ENCODE peak calls at places on chromosomes 12 and 14, in six cellular contexts. One of them, this sample, is unnamed.

GRCh38 chr14:50977863-50978520 is 33.7 kb upstream of the PYGL start:
- DNase-seq in A549: no peak
- DNase-seq in upper lobe of left lung: no peak
- DNase-seq in H1: no peak
- DNase-seq in ovary: no peak
- DNase-seq in K562: no peak
- DNase-seq in this sample: no peak

GRCh38 chr14:54177861-54178591 is 218.8 kb upstream of the CDKN3 start:
- DNase-seq in A549: no peak
- DNase-seq in upper lobe of left lung: no peak
- DNase-seq in H1: no peak
- DNase-seq in ovary: no peak
- DNase-seq in K562: no peak
- DNase-seq in this sample: no peak

GRCh38 chr14:95431199-95432145 is 85.0 kb downstream of the SYNE3 start:
- DNase-seq in A549: peak
- DNase-seq in upper lobe of left lung: no peak
- DNase-seq in H1: peak
- DNase-seq in ovary: no peak
- DNase-seq in K562: peak
- DNase-seq in this sample: no peak

GRCh38 chr12:112875608-112876007 is 31.2 kb upstream of the OAS1 start:
- DNase-seq in A549: no peak
- DNase-seq in upper lobe of left lung: no peak
- DNase-seq in H1: no peak
- DNase-seq in ovary: no peak
- DNase-seq in K562: no peak
- DNase-seq in this sample: no peak

GRCh38 chr12:67541625-67541991 is 106.9 kb upstream of the DYRK2 start:
- DNase-seq in A549: no peak
- DNase-seq in upper lobe of left lung: no peak
- DNase-seq in H1: no peak
- DNase-seq in ovary: no peak
- DNase-seq in K562: no peak
- DNase-seq in this sample: peak

GRCh38 chr14:105097797-105098127 is 32.5 kb upstream of the GPR132 start:
- DNase-seq in A549: no peak
- DNase-seq in upper lobe of left lung: no peak
- DNase-seq in H1: no peak
- DNase-seq in ovary: no peak
- DNase-seq in K562: no peak
- DNase-seq in this sample: no peak

GRCh38 chr12:75933136-75933535 is 98.4 kb downstream of the PHLDA1 start:
- DNase-seq in A549: peak
- DNase-seq in upper lobe of left lung: no peak
- DNase-seq in H1: no peak
- DNase-seq in ovary: no peak
- DNase-seq in K562: no peak
- DNase-seq in this sample: no peak

GRCh38 chr12:62903151-62903550 is 31.8 kb downstream of the PPM1H start:
- DNase-seq in A549: no peak
- DNase-seq in upper lobe of left lung: no peak
- DNase-seq in H1: no peak
- DNase-seq in ovary: no peak
- DNase-seq in K562: no peak
- DNase-seq in this sample: no peak

GRCh38 chr14:106845286-106846087 is 1319.1 kb downstream of the TMEM121 start:
- DNase-seq in A549: peak
- DNase-seq in upper lobe of left lung: no peak
- DNase-seq in H1: no peak
- DNase-seq in ovary: peak
- DNase-seq in K562: no peak
- DNase-seq in this sample: peak

GRCh38 chr14:55458800-55459577 is 18.6 kb upstream of the TBPL2 start:
- DNase-seq in A549: no peak
- DNase-seq in upper lobe of left lung: no peak
- DNase-seq in H1: no peak
- DNase-seq in ovary: no peak
- DNase-seq in K562: no peak
- DNase-seq in this sample: no peak

GRCh38 chr14:54724123-54724522 is 157.2 kb downstream of the SAMD4A start:
- DNase-seq in A549: no peak
- DNase-seq in upper lobe of left lung: no peak
- DNase-seq in H1: no peak
- DNase-seq in ovary: no peak
- DNase-seq in K562: no peak
- DNase-seq in this sample: no peak

GRCh38 chr12:13204428-13204827 is 7.9 kb downstream of the EMP1 start:
- DNase-seq in A549: no peak
- DNase-seq in upper lobe of left lung: no peak
- DNase-seq in H1: no peak
- DNase-seq in ovary: no peak
- DNase-seq in K562: no peak
- DNase-seq in this sample: no peak

GRCh38 chr14:52455291-52456088 is 96.8 kb downstream of the TXNDC16 start:
- DNase-seq in A549: no peak
- DNase-seq in upper lobe of left lung: no peak
- DNase-seq in H1: no peak
- DNase-seq in ovary: no peak
- DNase-seq in K562: no peak
- DNase-seq in this sample: no peak

GRCh38 chr12:1936406-1937320 is 18.2 kb upstream of the CACNA2D4 start:
- DNase-seq in A549: peak
- DNase-seq in upper lobe of left lung: peak
- DNase-seq in H1: peak
- DNase-seq in ovary: peak
- DNase-seq in K562: no peak
- DNase-seq in this sample: peak

GRCh38 chr12:51341259-51342007 is 5.0 kb downstream of the CELA1 start:
- DNase-seq in A549: peak
- DNase-seq in upper lobe of left lung: no peak
- DNase-seq in H1: peak
- DNase-seq in ovary: peak
- DNase-seq in K562: peak
- DNase-seq in this sample: peak

GRCh38 chr12:25372002-25372401 is 121.3 kb upstream of the KRAS start:
- DNase-seq in A549: no peak
- DNase-seq in upper lobe of left lung: no peak
- DNase-seq in H1: no peak
- DNase-seq in ovary: no peak
- DNase-seq in K562: no peak
- DNase-seq in this sample: no peak

GRCh38 chr12:114655934-114656697 is 27.9 kb downstream of the TBX3 start:
- DNase-seq in A549: peak
- DNase-seq in upper lobe of left lung: no peak
- DNase-seq in H1: no peak
- DNase-seq in ovary: peak
- DNase-seq in K562: peak
- DNase-seq in this sample: no peak

GRCh38 chr12:57806677-57807076 is 11.9 kb downstream of the AVIL start:
- DNase-seq in A549: no peak
- DNase-seq in upper lobe of left lung: no peak
- DNase-seq in H1: no peak
- DNase-seq in ovary: no peak
- DNase-seq in K562: no peak
- DNase-seq in this sample: no peak

GRCh38 chr14:23138173-23138535 is 19.1 kb upstream of the CEBPE start:
- DNase-seq in A549: no peak
- DNase-seq in upper lobe of left lung: no peak
- DNase-seq in H1: no peak
- DNase-seq in ovary: no peak
- DNase-seq in K562: no peak
- DNase-seq in this sample: no peak

GRCh38 chr12:51888316-51889215 is 663 bp downstream of the ANKRD33 start:
- DNase-seq in A549: no peak
- DNase-seq in upper lobe of left lung: peak
- DNase-seq in H1: no peak
- DNase-seq in ovary: no peak
- DNase-seq in K562: no peak
- DNase-seq in this sample: no peak

GRCh38 chr12:31915442-31915841 is 43.8 kb upstream of the RESF1 start:
- DNase-seq in A549: no peak
- DNase-seq in upper lobe of left lung: no peak
- DNase-seq in H1: no peak
- DNase-seq in ovary: no peak
- DNase-seq in K562: no peak
- DNase-seq in this sample: no peak

GRCh38 chr12:111937429-111937828 is 75.5 kb downstream of the TMEM116 start:
- DNase-seq in A549: no peak
- DNase-seq in upper lobe of left lung: no peak
- DNase-seq in H1: no peak
- DNase-seq in ovary: no peak
- DNase-seq in K562: no peak
- DNase-seq in this sample: no peak

GRCh38 chr14:94310248-94310647 is 12.9 kb downstream of the SERPINA6 start:
- DNase-seq in A549: no peak
- DNase-seq in upper lobe of left lung: peak
- DNase-seq in H1: no peak
- DNase-seq in ovary: no peak
- DNase-seq in K562: no peak
- DNase-seq in this sample: no peak

GRCh38 chr14:52327374-52328226 is 13.5 kb downstream of the PTGER2 start:
- DNase-seq in A549: no peak
- DNase-seq in upper lobe of left lung: no peak
- DNase-seq in H1: no peak
- DNase-seq in ovary: no peak
- DNase-seq in K562: no peak
- DNase-seq in this sample: no peak

GRCh38 chr14:65686761-65687160 is 274.2 kb downstream of the FUT8 start:
- DNase-seq in A549: no peak
- DNase-seq in upper lobe of left lung: no peak
- DNase-seq in H1: no peak
- DNase-seq in ovary: no peak
- DNase-seq in K562: no peak
- DNase-seq in this sample: no peak

DNA sequence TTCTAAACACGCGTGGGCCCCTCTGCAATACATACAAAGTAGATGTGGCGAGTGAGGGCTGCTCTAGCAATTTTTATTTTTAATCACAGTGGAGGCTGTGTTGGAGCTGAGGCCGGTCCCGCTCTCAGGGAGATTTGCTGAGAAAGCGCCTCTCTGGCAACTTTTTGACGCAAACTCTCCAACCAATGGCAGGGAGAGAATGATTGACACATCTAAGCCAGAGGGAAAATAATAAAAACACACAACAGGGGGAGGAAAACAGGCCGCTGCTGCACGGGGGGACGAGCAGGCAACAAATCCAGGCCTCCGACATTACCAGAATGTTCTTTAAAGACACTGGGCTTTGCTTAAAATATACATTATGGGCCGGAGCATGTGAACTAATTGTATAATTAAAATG is at the start of gene OTX2:
- DNase-seq in A549: no peak
- DNase-seq in upper lobe of left lung: no peak
- DNase-seq in H1: no peak
- DNase-seq in ovary: no peak
- DNase-seq in K562: no peak
- DNase-seq in this sample: no peak
- H3K27ac ChIP-seq in A549: no peak
- H3K27ac ChIP-seq in upper lobe of left lung: no peak
- H3K27ac ChIP-seq in H1: no peak
- H3K27ac ChIP-seq in ovary: no peak
- H3K27ac ChIP-seq in K562: no peak
- H3K27ac ChIP-seq in this sample: no peak

DNA sequence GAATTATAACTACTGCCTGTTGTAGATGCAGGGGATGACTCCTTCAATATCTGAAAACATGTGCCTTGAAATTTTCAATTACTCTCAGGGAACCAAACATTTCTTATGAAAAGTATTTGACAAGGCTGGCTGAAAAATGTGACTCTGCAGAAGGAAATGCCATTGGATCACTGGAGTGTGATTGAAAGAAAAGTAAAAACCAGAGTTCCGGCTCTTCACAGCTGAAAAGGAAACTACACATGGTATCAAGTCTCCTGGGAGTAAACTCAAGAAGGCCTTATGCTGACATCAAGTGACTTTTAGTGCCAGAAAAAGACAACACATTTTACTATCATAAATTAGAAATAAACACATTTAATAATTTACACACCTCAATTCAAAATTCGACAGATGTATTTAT is 693.0 kb downstream of the LRFN5 start:
- DNase-seq in A549: no peak
- DNase-seq in upper lobe of left lung: no peak
- DNase-seq in H1: no peak
- DNase-seq in ovary: no peak
- DNase-seq in K562: no peak
- DNase-seq in this sample: no peak
- TF ChIP-seq EP300 in A549: no peak
- TF ChIP-seq EP300 in upper lobe of left lung: no peak
- TF ChIP-seq EP300 in H1: no peak
- TF ChIP-seq EP300 in ovary: no peak
- TF ChIP-seq EP300 in K562: no peak
- TF ChIP-seq EP300 in this sample: no peak

DNA sequence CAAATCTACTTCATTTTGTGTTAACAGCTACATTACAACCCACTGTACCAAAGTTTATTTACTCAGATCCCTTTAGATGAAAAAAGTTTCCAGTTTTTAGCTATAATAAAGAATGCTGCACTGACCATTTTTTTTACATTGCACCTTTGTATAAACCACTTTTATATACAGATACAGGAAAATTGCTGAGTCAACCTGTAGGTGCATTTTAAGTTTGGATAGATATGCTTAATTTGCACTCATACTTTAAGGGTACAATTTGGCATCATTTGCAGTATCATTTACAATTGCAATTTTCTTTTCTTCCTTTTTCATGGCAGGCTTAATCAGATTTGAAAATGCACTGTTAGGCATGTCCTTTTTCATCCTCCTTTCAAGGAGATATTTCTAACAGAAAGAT is 257.8 kb upstream of the LMO3 start:
- DNase-seq in A549: no peak
- DNase-seq in upper lobe of left lung: no peak
- DNase-seq in H1: no peak
- DNase-seq in ovary: no peak
- DNase-seq in K562: no peak
- DNase-seq in this sample: no peak
- H3K27ac ChIP-seq in A549: no peak
- H3K27ac ChIP-seq in upper lobe of left lung: no peak
- H3K27ac ChIP-seq in H1: no peak
- H3K27ac ChIP-seq in ovary: no peak
- H3K27ac ChIP-seq in K562: no peak
- H3K27ac ChIP-seq in this sample: no peak

DNA sequence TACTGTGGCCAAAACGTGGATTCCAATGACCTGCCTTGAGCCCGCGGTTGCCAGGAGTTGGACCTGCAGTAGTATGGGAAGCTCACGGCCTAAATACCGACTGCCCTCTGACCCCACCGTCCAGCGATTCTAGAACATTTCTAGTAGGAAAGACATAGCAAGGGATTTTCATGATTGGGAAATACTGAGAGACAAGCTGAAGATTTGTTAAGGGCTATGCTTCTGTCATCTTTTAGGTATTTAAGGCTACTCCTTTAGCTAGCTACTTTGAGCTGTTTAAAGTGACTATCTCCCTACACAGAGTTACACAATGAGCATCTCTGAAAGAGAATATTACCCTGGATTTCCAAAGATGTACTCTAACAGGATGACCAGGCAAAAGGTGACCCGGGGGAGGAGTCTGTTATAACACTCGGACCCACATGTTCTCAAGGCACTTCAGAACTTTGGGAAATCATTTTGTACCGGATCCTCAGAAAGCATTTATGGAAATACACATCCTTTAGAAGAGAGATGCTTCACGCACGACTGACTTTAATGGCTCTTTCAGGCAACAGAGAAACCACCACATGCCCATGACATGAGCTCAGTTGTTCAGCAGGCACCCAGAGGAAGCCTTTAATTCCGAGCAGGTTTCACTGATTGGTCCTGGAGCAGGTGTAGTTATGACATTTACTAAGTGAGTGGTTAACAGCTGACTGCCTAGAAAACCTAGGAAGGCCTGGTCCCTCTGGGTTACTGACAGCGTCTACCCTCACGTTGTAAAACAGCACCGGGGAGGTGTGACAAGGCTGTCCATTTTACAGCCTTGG is 4.2 kb downstream of the BAG5 start:
- DNase-seq in A549: no peak
- DNase-seq in upper lobe of left lung: no peak
- DNase-seq in H1: no peak
- DNase-seq in ovary: no peak
- DNase-seq in K562: no peak
- DNase-seq in this sample: no peak
- TF ChIP-seq EP300 in A549: no peak
- TF ChIP-seq EP300 in upper lobe of left lung: no peak
- TF ChIP-seq EP300 in H1: no peak
- TF ChIP-seq EP300 in ovary: no peak
- TF ChIP-seq EP300 in K562: no peak
- TF ChIP-seq EP300 in this sample: no peak